ENCODE peak calls at places on chromosomes 7 and 10, in seven cellular contexts. M is HepG2, R is SK-N-SH, W is K562, E is GM12892, A is GM12878, F is H1. D is an unnamed sample.

GRCh38 chr10:96912405-96912804 is 80.3 kb downstream of the LCOR start:
- DNase-seq in M (no peak), A (no peak), F (no peak), W (no peak), E (no peak), R (no peak), D (no peak)

GRCh38 chr10:118843647-118844265 is 89.0 kb upstream of the CACUL1 start:
- DNase-seq in F (no peak), R (no peak), A (no peak), E (no peak), M (no peak), W (no peak), D (no peak)

GRCh38 chr7:149285581-149285975 is 23.6 kb downstream of the ZNF783 start:
- DNase-seq in W (no peak), M (no peak), R (peak), A (no peak), F (no peak), E (no peak), D (no peak)

GRCh38 chr10:93452143-93452542 is 30.0 kb downstream of the MYOF start:
- DNase-seq in M (no peak), A (no peak), W (no peak), R (no peak), F (no peak), E (no peak), D (no peak)

GRCh38 chr10:120477006-120477722 is 20.1 kb downstream of the PLPP4 start:
- DNase-seq in F (no peak), E (no peak), A (no peak), W (no peak), R (no peak), M (no peak), D (no peak)

GRCh38 chr10:116760919-116761318 is 18.6 kb upstream of the HSPA12A start:
- DNase-seq in E (no peak), R (no peak), M (no peak), A (no peak), F (no peak), W (no peak), D (no peak)

GRCh38 chr7:159034988-159035387 is 109.7 kb downstream of the VIPR2 start:
- DNase-seq in F (no peak), M (no peak), A (no peak), W (no peak), R (no peak), E (no peak), D (no peak)

GRCh38 chr7:1367501-1367900 is 91.8 kb downstream of the MICALL2 start:
- DNase-seq in E (no peak), A (no peak), R (peak), M (no peak), F (no peak), W (no peak), D (no peak)

GRCh38 chr10:48794074-48794473 is 109.4 kb downstream of the WDFY4 start:
- DNase-seq in F (no peak), A (no peak), M (no peak), E (no peak), W (no peak), R (no peak), D (no peak)

GRCh38 chr7:134890246-134891240 is 95.8 kb upstream of the AGBL3 start:
- DNase-seq in A (no peak), E (no peak), M (peak), F (no peak), W (no peak), R (peak), D (no peak)

GRCh38 chr10:102423372-102423968 is 2.8 kb downstream of the FBXL15 start:
- DNase-seq in E (no peak), M (no peak), W (no peak), A (no peak), R (no peak), F (no peak), D (no peak)

GRCh38 chr10:120981601-120982381 is 130.6 kb downstream of the WDR11 start:
- DNase-seq in R (no peak), F (no peak), W (no peak), M (no peak), A (no peak), E (no peak), D (no peak)

GRCh38 chr7:149725426-149725821 is 48.0 kb downstream of the ZNF467 start:
- DNase-seq in A (no peak), R (no peak), E (no peak), M (no peak), W (no peak), F (no peak), D (no peak)

GRCh38 chr10:91983403-91983802 is 59.8 kb downstream of the BTAF1 start:
- DNase-seq in F (no peak), E (no peak), R (no peak), A (no peak), M (no peak), W (no peak), D (no peak)

GRCh38 chr7:21616796-21617436 is 74.1 kb downstream of the DNAH11 start:
- DNase-seq in R (no peak), M (no peak), W (no peak), A (no peak), E (no peak), F (no peak), D (no peak)

GRCh38 chr10:123562811-123563580 is 103.2 kb upstream of the GPR26 start:
- DNase-seq in M (no peak), F (no peak), R (no peak), W (no peak), E (no peak), A (no peak), D (no peak)

GRCh38 chr10:31475514-31475913 is 156.5 kb downstream of the ZEB1 start:
- DNase-seq in M (no peak), A (no peak), R (no peak), F (no peak), W (no peak), E (no peak), D (no peak)

GRCh38 chr7:98557538-98558031 is 59.5 kb upstream of the NPTX2 start:
- DNase-seq in E (no peak), M (no peak), R (peak), F (no peak), W (no peak), A (no peak), D (no peak)

GRCh38 chr7:69714886-69715571 is 116.8 kb downstream of the AUTS2 start:
- DNase-seq in E (no peak), R (no peak), M (no peak), F (no peak), W (no peak), A (no peak), D (no peak)

GRCh38 chr7:68073701-68074100 is 1077.1 kb downstream of the TYW1 start:
- DNase-seq in E (no peak), F (no peak), R (no peak), M (no peak), W (no peak), A (no peak), D (no peak)

GRCh38 chr10:46551701-46552525 is 4.5 kb downstream of the GPRIN2 start:
- DNase-seq in E (no peak), A (no peak), W (no peak), R (no peak), M (no peak), F (no peak), D (no peak)

GRCh38 chr10:114301177-114301576 is 62.1 kb downstream of the VWA2 start:
- DNase-seq in E (no peak), R (no peak), A (no peak), W (peak), F (no peak), M (no peak), D (no peak)

GRCh38 chr10:8640878-8641277 is 586.4 kb downstream of the GATA3 start:
- DNase-seq in R (peak), F (no peak), E (no peak), A (no peak), W (no peak), M (no peak), D (no peak)

GRCh38 chr7:123752534-123752933 is 3.7 kb upstream of the WASL start:
- DNase-seq in M (no peak), F (no peak), A (no peak), R (no peak), W (no peak), E (no peak), D (no peak)
- TF ChIP-seq TAF1 in M (no peak), F (no peak), A (no peak), R (no peak), W (no peak), E (no peak), D (no peak)

GRCh38 chr10:101215397-101216206 is 13.7 kb downstream of the LBX1 start:
- DNase-seq in E (no peak), M (no peak), A (no peak), F (no peak), W (no peak), R (peak), D (no peak)
- TF ChIP-seq TAF1 in E (no peak), M (no peak), A (no peak), F (no peak), W (no peak), R (no peak), D (no peak)

DNA sequence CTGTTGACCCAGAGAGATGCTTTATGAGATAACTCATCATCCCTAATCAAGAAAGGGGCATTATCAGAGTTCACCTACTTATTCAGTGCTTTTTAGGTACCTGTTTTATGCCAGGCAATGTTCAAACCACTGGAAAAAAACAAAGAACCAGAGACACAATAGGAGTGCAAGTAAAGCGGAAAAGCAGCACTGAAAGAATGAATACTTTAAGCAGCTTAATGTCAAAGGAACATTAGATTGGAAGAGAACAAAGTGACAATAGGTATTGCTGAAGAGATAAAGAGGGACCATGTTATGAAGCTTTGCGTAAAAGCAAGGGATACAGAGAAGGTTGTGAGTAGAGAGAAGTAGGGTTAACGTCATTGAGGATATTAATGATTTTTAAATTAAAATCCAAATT is 11.3 kb downstream of the DGKB start:
- DNase-seq in E (no peak), F (no peak), R (no peak), A (no peak), W (no peak), M (no peak), D (no peak)
- TF ChIP-seq TAF1 in E (no peak), F (no peak), R (no peak), A (no peak), W (no peak), M (no peak), D (no peak)

GRCh38 chr10:36703179-36703578 is 422.2 kb upstream of the ANKRD30A start:
- DNase-seq in F (no peak), R (no peak), M (no peak), W (no peak), E (no peak), A (no peak), D (no peak)

GRCh38 chr10:36700123-36700522 is 425.3 kb upstream of the ANKRD30A start:
- DNase-seq in A (no peak), R (no peak), F (no peak), M (no peak), E (no peak), W (no peak), D (no peak)

DNA sequence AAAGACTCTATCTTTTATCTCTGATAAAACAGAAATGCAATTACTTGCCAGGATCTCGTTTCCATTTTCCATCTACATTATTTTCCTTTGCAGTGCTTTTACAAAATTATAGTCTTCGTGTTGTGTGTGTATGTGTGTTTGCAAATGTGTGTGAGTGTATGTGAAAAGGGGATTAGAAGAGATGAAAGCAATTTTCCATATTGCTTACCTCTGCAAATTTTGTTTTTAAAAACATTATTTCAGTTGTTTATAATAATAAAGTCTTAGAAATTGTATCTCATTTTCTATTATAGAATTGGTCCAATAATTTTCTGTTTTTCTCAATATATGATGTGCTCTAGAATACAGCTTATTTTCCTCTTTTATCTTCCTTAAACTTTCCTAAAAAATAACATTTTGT is 421.3 kb upstream of the ANKRD30A start:
- DNase-seq in E (no peak), A (no peak), R (no peak), F (no peak), W (no peak), M (no peak), D (no peak)
- TF ChIP-seq TAF1 in E (no peak), A (no peak), R (no peak), F (no peak), W (no peak), M (no peak), D (no peak)

GRCh38 chr10:72173267-72173634 is 42.6 kb upstream of the ANAPC16 start:
- DNase-seq in M (no peak), A (peak), R (no peak), E (no peak), W (no peak), F (no peak), D (no peak)

GRCh38 chr10:72170733-72171132 is 45.1 kb upstream of the ANAPC16 start:
- DNase-seq in R (no peak), F (no peak), E (no peak), A (no peak), M (no peak), W (no peak), D (no peak)

GRCh38 chr10:72173635-72174296 is 42.0 kb upstream of the ANAPC16 start:
- DNase-seq in E (no peak), F (no peak), M (peak), R (peak), A (peak), W (no peak), D (no peak)

GRCh38 chr10:72171175-72171630 is 44.6 kb upstream of the ANAPC16 start:
- DNase-seq in W (no peak), M (peak), F (no peak), E (no peak), R (no peak), A (no peak), D (no peak)

DNA sequence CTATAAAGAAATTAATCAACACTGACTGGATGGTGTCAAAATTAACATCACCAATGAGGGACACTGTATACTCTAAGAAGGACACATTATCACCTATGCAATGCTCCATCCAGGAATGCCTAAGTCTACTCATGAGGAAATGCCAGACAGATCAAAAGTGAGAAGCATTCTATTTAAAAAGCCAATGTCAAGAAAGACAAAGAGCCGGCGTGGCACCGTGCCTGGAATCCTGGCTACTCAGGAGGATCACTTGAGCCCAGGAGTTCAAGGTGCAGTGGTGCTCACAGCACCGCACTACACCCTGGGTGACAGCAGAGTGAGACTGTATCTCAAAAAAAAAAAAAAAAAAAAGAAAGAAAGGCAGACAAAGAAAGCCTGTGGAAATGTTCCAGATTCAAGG is 45.5 kb upstream of the ANAPC16 start:
- DNase-seq in A (no peak), F (no peak), W (no peak), E (no peak), R (no peak), M (peak), D (no peak)
- TF ChIP-seq TAF1 in A (no peak), F (no peak), W (no peak), E (no peak), R (no peak), M (no peak), D (no peak)

GRCh38 chr7:72403677-72404076 is 8.5 kb downstream of the CALN1 start:
- DNase-seq in E (no peak), R (no peak), W (no peak), M (no peak), A (no peak), F (no peak), D (no peak)
- TF ChIP-seq TAF1 in E (no peak), R (no peak), W (no peak), M (no peak), A (no peak), F (no peak), D (no peak)

GRCh38 chr7:30010022-30010421 is 16.5 kb downstream of the FKBP14 start:
- DNase-seq in W (no peak), M (no peak), R (no peak), F (no peak), A (no peak), E (no peak), D (no peak)
- TF ChIP-seq TAF1 in W (no peak), M (no peak), R (no peak), F (no peak), A (no peak), E (no peak), D (no peak)

GRCh38 chr7:47908726-47909125 is 39.5 kb downstream of the PKD1L1 start:
- DNase-seq in R (no peak), A (no peak), F (no peak), W (no peak), E (no peak), M (no peak), D (no peak)
- TF ChIP-seq TAF1 in R (no peak), A (no peak), F (no peak), W (no peak), E (no peak), M (no peak), D (no peak)

GRCh38 chr10:7484456-7485266 is 73.8 kb upstream of the SFMBT2 start:
- DNase-seq in W (no peak), A (peak), M (no peak), E (no peak), R (peak), F (no peak), D (no peak)
- TF ChIP-seq TAF1 in W (no peak), A (peak), M (no peak), E (no peak), R (no peak), F (no peak), D (no peak)

D was measured in GM12891.